ENCODE peak calls at places on chromosomes 7 and 10, in nine cellular contexts. O is tibial artery, J is HL-60, H is Caco-2, B is IMR-90, M is lower leg skin, D is A549, Z is Panc1, V is BJ. L is an unnamed sample.

GRCh38 chr10:43292745-43293676 is 26.1 kb upstream of the RASGEF1A start:
- DNase-seq in O (no peak), J (peak), H (peak), B (peak), M (peak), D (peak), Z (peak), V (no peak), L (no peak)

GRCh38 chr7:138000081-138000701 is 1.7 kb downstream of the CREB3L2 start:
- DNase-seq in O (peak), J (peak), H (peak), B (peak), M (no peak), D (peak), Z (no peak), V (peak), L (no peak)

GRCh38 chr10:48400129-48400849 is 93.8 kb downstream of the MAPK8 start:
- DNase-seq in O (no peak), J (no peak), H (no peak), B (peak), M (no peak), D (no peak), Z (no peak), V (peak), L (no peak)

GRCh38 chr10:48626986-48627731 is 22.3 kb upstream of the ARHGAP22 start:
- DNase-seq in O (no peak), J (no peak), H (no peak), B (no peak), M (peak), D (no peak), Z (no peak), V (no peak), L (no peak)

GRCh38 chr7:40015790-40016296 is 65.8 kb downstream of the CDK13 start:
- DNase-seq in O (no peak), J (peak), H (no peak), B (peak), M (no peak), D (peak), Z (no peak), V (no peak), L (peak)

GRCh38 chr7:27154901-27155815 is 1.3 kb downstream of the HOXA7 start:
- DNase-seq in O (no peak), J (no peak), H (peak), B (no peak), M (peak), D (no peak), Z (no peak), V (no peak), L (no peak)

GRCh38 chr7:158395780-158396214 is 191.8 kb downstream of the PTPRN2 start:
- DNase-seq in O (no peak), J (no peak), H (no peak), B (no peak), M (no peak), D (peak), Z (no peak), V (no peak), L (no peak)

GRCh38 chr10:1754506-1755177 is 17.3 kb upstream of the ADARB2 start:
- DNase-seq in O (no peak), J (no peak), H (no peak), B (no peak), M (no peak), D (no peak), Z (no peak), V (no peak), L (no peak)

GRCh38 chr10:68666280-68666760 is 54.7 kb upstream of the CCAR1 start:
- DNase-seq in O (no peak), J (no peak), H (no peak), B (peak), M (no peak), D (no peak), Z (peak), V (peak), L (no peak)

GRCh38 chr10:50807851-50808776 is 68.4 kb downstream of the ASAH2B start:
- DNase-seq in O (no peak), J (no peak), H (peak), B (peak), M (no peak), D (peak), Z (no peak), V (peak), L (no peak)

GRCh38 chr10:116961305-116962251 is 43.4 kb downstream of the SHTN1 start:
- DNase-seq in O (no peak), J (no peak), H (no peak), B (no peak), M (no peak), D (no peak), Z (no peak), V (no peak), L (no peak)

GRCh38 chr7:80018941-80019808 is 115.5 kb upstream of the GNAI1 start:
- DNase-seq in O (no peak), J (peak), H (peak), B (peak), M (no peak), D (peak), Z (peak), V (no peak), L (no peak)

GRCh38 chr7:54260868-54261475 is 281.2 kb upstream of the VSTM2A start:
- DNase-seq in O (no peak), J (no peak), H (no peak), B (no peak), M (no peak), D (no peak), Z (no peak), V (peak), L (no peak)

GRCh38 chr7:84669177-84669732 is 474.7 kb upstream of the SEMA3A start:
- DNase-seq in O (no peak), J (no peak), H (no peak), B (no peak), M (no peak), D (no peak), Z (no peak), V (no peak), L (no peak)

GRCh38 chr10:126387041-126387908 is 1.0 kb downstream of the ADAM12 start:
- DNase-seq in O (peak), J (peak), H (peak), B (peak), M (peak), D (peak), Z (no peak), V (peak), L (no peak)

GRCh38 chr7:157211710-157212109 is 73.0 kb downstream of the UBE3C start:
- DNase-seq in O (no peak), J (no peak), H (no peak), B (peak), M (no peak), D (no peak), Z (no peak), V (no peak), L (no peak)

GRCh38 chr10:100829103-100829870 is 83.5 kb upstream of the SLF2 start:
- DNase-seq in O (no peak), J (no peak), H (no peak), B (no peak), M (peak), D (no peak), Z (no peak), V (no peak), L (no peak)
- H3K4me3 ChIP-seq in O (peak), J (no peak), H (peak), B (peak), M (no peak), D (peak), Z (no peak), V (no peak), L (no peak)

GRCh38 chr7:38883706-38884105 is 25.3 kb downstream of the VPS41 start:
- DNase-seq in O (no peak), J (no peak), H (no peak), B (no peak), M (no peak), D (no peak), Z (no peak), V (no peak), L (no peak)
- TF ChIP-seq CTCF in O (no peak), J (no peak), H (no peak), B (no peak), M (no peak), D (no peak), Z (no peak), V (no peak), L (no peak)

GRCh38 chr10:97709746-97710078 is 3.8 kb upstream of the MARVELD1 start:
- DNase-seq in O (no peak), J (no peak), H (no peak), B (no peak), M (no peak), D (no peak), Z (no peak), V (no peak), L (no peak)

GRCh38 chr10:97708167-97708566 is 5.4 kb upstream of the MARVELD1 start:
- DNase-seq in O (no peak), J (no peak), H (no peak), B (no peak), M (no peak), D (no peak), Z (no peak), V (no peak), L (no peak)

GRCh38 chr10:97707134-97707861 is 6.2 kb upstream of the MARVELD1 start:
- DNase-seq in O (peak), J (no peak), H (no peak), B (no peak), M (no peak), D (no peak), Z (no peak), V (no peak), L (no peak)

GRCh38 chr10:97711640-97712267 is 1.8 kb upstream of the MARVELD1 start:
- DNase-seq in O (no peak), J (no peak), H (no peak), B (no peak), M (no peak), D (no peak), Z (no peak), V (no peak), L (no peak)

DNA sequence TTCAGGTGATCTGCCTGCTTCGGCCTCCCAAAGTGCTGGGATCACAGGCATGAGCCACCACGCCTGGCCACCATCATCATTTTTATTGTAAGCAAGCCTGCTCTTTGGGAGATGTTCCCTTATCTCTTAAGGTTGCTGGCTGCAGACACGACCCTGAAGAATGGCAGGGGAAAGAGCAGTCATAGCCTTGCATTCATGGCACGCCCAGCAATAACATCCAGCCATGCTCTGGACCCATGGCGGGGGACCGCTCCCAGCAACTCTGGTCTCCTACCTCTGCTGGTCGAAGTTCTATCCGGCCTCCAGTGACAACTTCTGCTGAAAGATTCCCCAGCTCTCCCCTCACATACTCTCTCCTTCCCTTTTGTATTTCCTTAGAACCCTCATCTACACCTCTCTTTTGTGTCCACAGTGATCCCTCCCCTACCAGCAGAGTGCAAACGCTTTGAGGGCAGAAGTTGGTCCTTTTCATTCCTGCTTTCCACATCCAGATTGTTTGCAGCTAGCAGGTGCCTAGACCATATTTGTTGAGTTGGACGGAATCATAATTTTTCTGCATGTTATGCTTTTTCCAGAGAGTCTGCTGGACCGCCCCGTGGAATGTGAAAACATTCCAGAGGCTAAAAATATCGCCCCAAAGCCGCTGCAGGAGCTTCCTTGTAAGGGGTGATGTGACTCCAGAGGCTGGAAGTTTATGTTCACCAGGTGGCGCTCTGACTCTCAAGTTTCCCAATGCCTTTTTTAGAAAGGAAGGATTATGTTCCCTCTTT is 4.4 kb upstream of the MARVELD1 start:
- DNase-seq in O (peak), J (peak), H (peak), B (peak), M (peak), D (peak), Z (no peak), V (no peak), L (no peak)
- H3K4me3 ChIP-seq in O (no peak), J (no peak), H (no peak), B (no peak), M (no peak), D (no peak), Z (no peak), V (no peak), L (no peak)

DNA sequence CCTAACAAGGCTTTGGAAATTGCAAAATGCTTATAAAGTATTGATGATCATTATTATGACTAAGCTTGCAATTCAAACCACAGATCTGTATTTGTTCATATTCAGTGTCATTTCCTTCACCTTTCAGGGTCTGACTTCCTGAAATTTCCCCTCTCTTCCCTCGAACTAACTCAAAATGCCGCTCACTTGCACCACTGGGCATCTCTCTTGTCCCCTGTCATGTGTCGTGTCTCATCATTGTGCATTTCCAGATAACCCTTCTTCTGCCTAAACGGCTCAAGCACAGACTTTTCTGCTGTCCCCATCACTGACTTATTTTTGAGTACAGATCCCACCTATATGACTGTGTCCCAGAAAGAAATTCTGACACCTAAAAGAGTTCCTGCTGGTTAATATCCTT is 41.0 kb upstream of the CELF2 start:
- DNase-seq in O (no peak), J (no peak), H (no peak), B (no peak), M (no peak), D (no peak), Z (no peak), V (no peak), L (no peak)
- TF ChIP-seq CTCF in O (no peak), J (no peak), H (no peak), B (no peak), M (no peak), D (no peak), Z (no peak), V (no peak), L (no peak)

GRCh38 chr10:5895804-5896203 is 5.8 kb downstream of the FBH1 start:
- DNase-seq in O (peak), J (no peak), H (no peak), B (no peak), M (no peak), D (no peak), Z (no peak), V (no peak), L (peak)

GRCh38 chr10:5897504-5897903 is 7.5 kb downstream of the FBH1 start:
- DNase-seq in O (no peak), J (no peak), H (no peak), B (no peak), M (peak), D (no peak), Z (no peak), V (no peak), L (no peak)

GRCh38 chr10:5896765-5897340 is 6.8 kb downstream of the FBH1 start:
- DNase-seq in O (no peak), J (no peak), H (no peak), B (no peak), M (no peak), D (no peak), Z (no peak), V (no peak), L (no peak)

GRCh38 chr10:5895365-5895764 is 5.3 kb downstream of the FBH1 start:
- DNase-seq in O (no peak), J (no peak), H (no peak), B (no peak), M (no peak), D (no peak), Z (no peak), V (no peak), L (no peak)

DNA sequence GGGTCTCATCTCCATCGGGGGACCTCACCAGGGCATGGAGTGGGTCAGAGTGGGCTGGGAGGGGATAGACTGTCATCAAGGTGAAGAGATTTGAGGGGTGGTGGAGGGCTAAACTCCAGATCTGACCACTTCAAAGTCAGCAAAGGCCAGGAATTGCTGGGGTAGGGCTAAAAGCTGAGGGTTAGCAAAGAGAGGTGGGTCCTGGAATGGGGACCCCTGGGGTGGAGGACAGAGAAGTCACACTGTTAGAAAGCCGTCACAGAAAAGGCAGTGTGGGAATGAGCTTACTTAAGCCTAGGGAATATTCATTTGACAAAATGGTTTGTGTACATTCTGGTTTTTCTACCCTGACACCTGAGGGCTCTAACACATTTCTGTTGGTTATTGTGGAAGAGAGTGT is 6.2 kb downstream of the FBH1 start:
- DNase-seq in O (peak), J (no peak), H (no peak), B (no peak), M (peak), D (no peak), Z (no peak), V (no peak), L (no peak)
- H3K4me3 ChIP-seq in O (no peak), J (no peak), H (no peak), B (no peak), M (no peak), D (no peak), Z (no peak), V (no peak), L (peak)

GRCh38 chr10:7525314-7526016 is 114.6 kb upstream of the SFMBT2 start:
- DNase-seq in O (no peak), J (peak), H (peak), B (peak), M (no peak), D (peak), Z (peak), V (peak), L (peak)

GRCh38 chr10:7532723-7533498 is 122.1 kb upstream of the SFMBT2 start:
- DNase-seq in O (no peak), J (no peak), H (no peak), B (no peak), M (peak), D (no peak), Z (no peak), V (no peak), L (no peak)

GRCh38 chr10:7526017-7526400 is 115.2 kb upstream of the SFMBT2 start:
- DNase-seq in O (no peak), J (no peak), H (no peak), B (no peak), M (no peak), D (no peak), Z (no peak), V (no peak), L (no peak)

GRCh38 chr10:7527468-7527867 is 116.6 kb upstream of the SFMBT2 start:
- DNase-seq in O (no peak), J (no peak), H (no peak), B (no peak), M (peak), D (no peak), Z (no peak), V (no peak), L (no peak)

DNA sequence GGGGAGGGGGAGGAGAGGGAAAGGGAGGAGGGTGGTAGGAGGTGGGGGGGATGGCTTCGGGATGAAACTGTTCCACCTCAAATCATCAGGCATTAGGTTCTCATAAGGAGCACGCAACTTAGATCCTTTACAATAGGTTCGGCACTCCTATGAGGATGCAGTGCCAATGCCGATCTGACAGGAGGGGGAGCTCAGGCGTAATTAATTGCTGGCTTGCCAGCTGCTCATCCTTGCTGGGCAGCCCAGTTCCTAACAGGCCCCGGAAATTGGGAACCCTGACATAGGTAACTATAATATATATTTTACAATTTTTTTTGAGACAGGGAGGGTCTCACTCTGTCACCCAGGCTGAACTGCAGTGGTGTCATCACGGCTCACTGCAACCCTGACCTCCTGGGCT is 118.8 kb upstream of the SFMBT2 start:
- DNase-seq in O (no peak), J (no peak), H (peak), B (no peak), M (no peak), D (peak), Z (no peak), V (no peak), L (no peak)
- TF ChIP-seq CTCF in O (peak), J (no peak), H (peak), B (peak), M (no peak), D (peak), Z (peak), V (peak), L (no peak)

L was measured in GM12864.